ENCODE peak calls at places on chromosomes 13 and 19, in eight cellular contexts. T is prostate gland; A is mammary epithelial cell; Q is esophagus squamous epithelium; E is astrocyte; G is CD4-positive, CD25-positive, alpha-beta regulatory T cell; L is adrenal gland; D is NT2/D1. H is an unnamed sample.

GRCh38 chr13:22012676-22013075 is 341.8 kb downstream of the FGF9 start:
- DNase-seq in T (no peak), A (no peak), Q (no peak), E (no peak), G (no peak), L (no peak), D (no peak), H (no peak)

GRCh38 chr13:98405107-98405571 is 171.8 kb downstream of the STK24 start:
- DNase-seq in T (no peak), A (no peak), Q (no peak), E (peak; percentile 10), G (no peak), L (no peak), D (peak; percentile 56), H (no peak)

GRCh38 chr19:40356681-40357595 is 8.4 kb downstream of the PLD3 start:
- DNase-seq in T (no peak), A (no peak), Q (no peak), E (no peak), G (no peak), L (no peak), D (no peak), H (no peak)

GRCh38 chr13:88717946-88718345 is 1046.8 kb downstream of the SLITRK5 start:
- DNase-seq in T (no peak), A (no peak), Q (no peak), E (no peak), G (no peak), L (no peak), D (no peak), H (no peak)

GRCh38 chr13:95360052-95360451 is 58.8 kb upstream of the ABCC4 start:
- DNase-seq in T (no peak), A (no peak), Q (no peak), E (no peak), G (no peak), L (no peak), D (no peak), H (no peak)

GRCh38 chr13:66780814-66781213 is 449.3 kb downstream of the PCDH9 start:
- DNase-seq in T (no peak), A (peak; percentile 63), Q (no peak), E (peak; percentile 35), G (no peak), L (no peak), D (no peak), H (peak; percentile 89)

GRCh38 chr13:36870050-36870692 is 49.9 kb downstream of the SMAD9 start:
- DNase-seq in T (no peak), A (no peak), Q (no peak), E (no peak), G (no peak), L (no peak), D (no peak), H (peak; percentile 25)

GRCh38 chr13:101875717-101876393 is 423.4 kb downstream of the ITGBL1 start:
- DNase-seq in T (peak; percentile 10), A (peak; percentile 91), Q (no peak), E (peak; percentile 88), G (no peak), L (no peak), D (no peak), H (peak; percentile 81)

GRCh38 chr19:47637550-47637949 is 28.6 kb downstream of the BICRA start:
- DNase-seq in T (no peak), A (peak; percentile 21), Q (no peak), E (no peak), G (no peak), L (no peak), D (no peak), H (no peak)

GRCh38 chr19:16520074-16520973 is 21.9 kb downstream of the CHERP start:
- DNase-seq in T (no peak), A (no peak), Q (no peak), E (no peak), G (no peak), L (no peak), D (no peak), H (no peak)
- H3K36me3 ChIP-seq in T (peaks cover 16% of the 10 kb centered on the region), A (peaks cover 26% of the 10 kb centered on the region), Q (peaks cover 72% of the 10 kb centered on the region), E (peaks cover 22% of the 10 kb centered on the region), G (peaks cover 68% of the 10 kb centered on the region), L (peaks cover 87% of the 10 kb centered on the region), D (peaks cover 93% of the 10 kb centered on the region), H (peaks cover 37% of the 10 kb centered on the region)

GRCh38 chr19:2187164-2187563 is 23.4 kb downstream of the DOT1L start:
- DNase-seq in T (no peak), A (no peak), Q (no peak), E (no peak), G (no peak), L (no peak), D (no peak), H (no peak)
- H3K36me3 ChIP-seq in T (peaks cover 3% of the 10 kb centered on the region), A (peaks cover 9% of the 10 kb centered on the region), Q (peaks cover 22% of the 10 kb centered on the region), E (peaks cover 6% of the 10 kb centered on the region), G (peaks cover 27% of the 10 kb centered on the region), L (peaks cover 53% of the 10 kb centered on the region), D (peaks cover 79% of the 10 kb centered on the region), H (peaks cover 42% of the 10 kb centered on the region)

DNA sequence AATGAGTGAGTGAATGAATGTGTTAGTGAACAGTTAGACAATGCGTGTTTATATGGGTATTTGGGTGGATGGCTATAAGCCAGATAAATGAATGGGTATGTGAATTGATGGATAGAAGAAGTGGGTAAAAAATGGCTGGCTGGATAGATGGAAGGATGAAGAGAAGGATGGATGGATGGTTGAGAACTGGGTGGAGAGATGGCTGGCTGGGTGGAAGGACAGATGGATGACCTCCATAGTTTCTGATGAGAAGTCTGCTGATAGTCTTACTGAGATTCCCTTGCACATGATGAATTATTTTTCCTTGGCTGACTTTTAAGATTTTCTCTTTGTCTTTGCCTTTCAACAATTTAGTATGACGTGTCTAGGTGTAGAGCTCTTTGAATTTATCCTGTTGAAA is 57.4 kb downstream of the RYR1 start:
- DNase-seq in T (no peak), A (no peak), Q (no peak), E (no peak), G (no peak), L (no peak), D (no peak), H (no peak)
- H3K36me3 ChIP-seq in T (no peaks in the 10 kb centered on the region), A (no peaks in the 10 kb centered on the region), Q (no peaks in the 10 kb centered on the region), E (no peaks in the 10 kb centered on the region), G (no peaks in the 10 kb centered on the region), L (no peaks in the 10 kb centered on the region), D (no peaks in the 10 kb centered on the region), H (no peaks in the 10 kb centered on the region)

GRCh38 chr19:39349326-39349725 is 7.1 kb downstream of the SAMD4B start:
- DNase-seq in T (no peak), A (no peak), Q (no peak), E (no peak), G (no peak), L (no peak), D (no peak), H (no peak)
- H3K36me3 ChIP-seq in T (no peaks in the 10 kb centered on the region), A (peaks cover 11% of the 10 kb centered on the region), Q (peaks cover 4% of the 10 kb centered on the region), E (peaks cover 23% of the 10 kb centered on the region), G (peaks cover 35% of the 10 kb centered on the region), L (peaks cover 26% of the 10 kb centered on the region), D (peaks cover 59% of the 10 kb centered on the region), H (peaks cover 13% of the 10 kb centered on the region)

DNA sequence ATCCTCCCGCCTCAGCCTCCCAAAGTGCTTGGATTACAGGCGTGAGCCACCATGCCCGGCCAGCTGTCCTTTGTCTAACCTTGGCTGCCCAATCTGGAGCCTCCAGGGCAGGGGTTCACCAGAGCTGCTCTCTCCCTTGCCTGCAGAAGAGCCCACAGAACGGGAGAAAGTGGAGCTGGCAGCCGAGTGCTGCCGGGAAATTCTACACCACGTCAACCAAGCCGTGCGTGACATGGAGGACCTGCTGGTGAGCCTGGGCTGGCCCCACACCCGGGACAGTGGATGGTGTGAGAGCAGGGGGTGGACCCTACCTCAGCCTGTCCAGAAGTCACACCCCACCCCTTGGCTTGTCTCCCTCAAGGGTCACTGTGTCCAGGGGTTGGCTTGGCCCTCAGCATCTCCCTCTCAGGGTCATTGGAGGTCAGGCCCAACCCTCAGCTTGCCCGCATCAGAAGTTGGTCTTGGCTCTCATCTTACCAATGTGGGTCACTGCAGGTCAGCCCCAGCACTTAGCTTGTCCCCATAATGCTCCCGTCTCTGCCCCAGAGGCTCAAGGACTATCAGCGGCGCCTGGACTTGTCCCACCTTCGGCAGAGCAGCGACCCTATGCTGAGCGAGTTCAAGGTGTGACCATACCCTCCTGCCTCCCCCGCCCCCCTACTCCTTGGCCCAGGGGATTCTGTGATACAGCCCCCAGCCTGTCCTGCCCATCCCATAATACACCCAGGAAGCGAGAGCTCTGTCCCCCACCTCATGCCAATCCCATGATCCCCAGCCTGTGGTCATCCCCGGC is 20.4 kb downstream of the ARHGEF1 start:
- DNase-seq in T (no peak), A (no peak), Q (no peak), E (no peak), G (no peak), L (no peak), D (no peak), H (no peak)
- H3K36me3 ChIP-seq in T (peaks cover 2% of the 10 kb centered on the region), A (peaks cover 18% of the 10 kb centered on the region), Q (peaks cover 47% of the 10 kb centered on the region), E (peaks cover 30% of the 10 kb centered on the region), G (peaks cover 78% of the 10 kb centered on the region), L (peaks cover 84% of the 10 kb centered on the region), D (peaks cover 58% of the 10 kb centered on the region), H (peaks cover 31% of the 10 kb centered on the region)

GRCh38 chr19:13143135-13143534 is 7.0 kb downstream of the STX10 start:
- DNase-seq in T (no peak), A (peak; percentile 51), Q (no peak), E (peak; percentile 90), G (no peak), L (no peak), D (no peak), H (peak; percentile 33)

GRCh38 chr19:13150187-13150918 is at the start of the genes IER2 and STX10:
- DNase-seq in T (peak; percentile 95), A (peak; percentile 93), Q (peak; percentile 90), E (peak; percentile 90), G (peak; percentile 90), L (peak; percentile 96), D (peak; percentile 85), H (peak; percentile 85)

GRCh38 chr19:13150919-13151604 is 851 bp downstream of the IER2 start:
- DNase-seq in T (peak; percentile 28), A (no peak), Q (no peak), E (no peak), G (peak; percentile 7), L (peak; percentile 58), D (no peak), H (no peak)

GRCh38 chr19:13149628-13150186 is 468 bp downstream of the STX10 start:
- DNase-seq in T (peak; percentile 37), A (peak; percentile 37), Q (no peak), E (peak; percentile 29), G (no peak), L (peak; percentile 64), D (no peak), H (no peak)

DNA sequence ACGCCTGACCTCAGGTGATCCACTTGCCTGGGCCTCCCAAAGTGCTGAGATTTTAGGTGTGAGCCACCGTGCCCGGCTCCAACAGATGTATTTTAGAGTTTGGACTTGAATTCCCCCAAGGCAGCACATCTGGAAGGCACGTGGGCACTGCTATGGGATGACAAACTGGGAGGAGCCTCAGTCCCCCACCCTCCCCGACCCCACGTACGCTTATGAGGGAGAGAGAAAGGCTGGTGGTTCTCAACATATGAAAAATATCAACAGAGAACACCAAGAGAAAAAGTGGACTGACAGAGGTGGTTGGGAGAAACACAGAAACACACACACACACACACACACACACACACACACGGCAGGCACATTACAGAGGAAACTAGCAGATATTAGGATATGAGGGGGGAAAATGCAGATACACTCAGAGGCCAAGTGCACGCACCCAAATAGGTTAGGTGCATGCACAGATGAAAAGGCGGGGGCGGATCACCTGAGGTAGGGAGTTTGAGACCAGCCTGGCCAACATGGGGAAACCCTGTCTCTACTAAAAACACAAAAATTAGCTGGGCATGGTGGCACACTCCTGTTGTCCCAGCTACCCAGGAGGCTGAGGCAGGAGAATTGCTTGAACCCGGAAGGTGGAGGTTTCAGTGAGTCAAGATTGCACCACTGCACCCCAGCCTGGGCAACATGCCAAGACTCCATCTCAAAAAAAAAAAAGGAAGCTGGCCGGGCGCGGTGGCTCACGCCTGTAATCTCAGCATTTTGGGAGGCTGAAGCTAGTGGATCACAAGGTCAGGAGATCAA is 3.2 kb downstream of the STX10 start:
- DNase-seq in T (no peak), A (no peak), Q (no peak), E (no peak), G (no peak), L (no peak), D (no peak), H (no peak)
- H3K36me3 ChIP-seq in T (no peaks in the 10 kb centered on the region), A (peaks cover 2% of the 10 kb centered on the region), Q (peaks cover 17% of the 10 kb centered on the region), E (peaks cover 3% of the 10 kb centered on the region), G (peaks cover 14% of the 10 kb centered on the region), L (peaks cover 14% of the 10 kb centered on the region), D (peaks cover 17% of the 10 kb centered on the region), H (peaks cover 9% of the 10 kb centered on the region)